ENCODE peak calls at places on chromosomes 13 and 19, in four cellular contexts. One of them, this sample, is unnamed.

GRCh38 chr13:48235100-48235813 is 2.3 kb downstream of the ITM2B start:
- DNase-seq in GM12878: peak
- DNase-seq in K562: no peak
- DNase-seq in HepG2: no peak
- DNase-seq in this sample: peak

GRCh38 chr13:64997438-64997837 is 2232.7 kb downstream of the PCDH9 start:
- DNase-seq in GM12878: no peak
- DNase-seq in K562: no peak
- DNase-seq in HepG2: no peak
- DNase-seq in this sample: no peak

GRCh38 chr13:112804374-112804773 is 114.5 kb downstream of the ATP11A start:
- DNase-seq in GM12878: no peak
- DNase-seq in K562: no peak
- DNase-seq in HepG2: no peak
- DNase-seq in this sample: no peak

GRCh38 chr19:49616945-49617344 is 23.0 kb downstream of the RRAS start:
- DNase-seq in GM12878: no peak
- DNase-seq in K562: no peak
- DNase-seq in HepG2: no peak
- DNase-seq in this sample: no peak

GRCh38 chr19:39197808-39198207 is 1.0 kb downstream of the NCCRP1 start:
- DNase-seq in GM12878: no peak
- DNase-seq in K562: no peak
- DNase-seq in HepG2: no peak
- DNase-seq in this sample: no peak

GRCh38 chr19:7489609-7490044 is 792 bp upstream of the PEX11G start:
- DNase-seq in GM12878: no peak
- DNase-seq in K562: no peak
- DNase-seq in HepG2: no peak
- DNase-seq in this sample: no peak

GRCh38 chr19:41861846-41862245 is 1.8 kb downstream of the RPS19 start:
- DNase-seq in GM12878: no peak
- DNase-seq in K562: no peak
- DNase-seq in HepG2: no peak
- DNase-seq in this sample: no peak

GRCh38 chr13:82298110-82298509 is 1584.2 kb downstream of the SLITRK1 start:
- DNase-seq in GM12878: no peak
- DNase-seq in K562: no peak
- DNase-seq in HepG2: no peak
- DNase-seq in this sample: no peak

GRCh38 chr19:13012690-13013608 is 17.7 kb downstream of the NFIX start:
- DNase-seq in GM12878: no peak
- DNase-seq in K562: peak
- DNase-seq in HepG2: peak
- DNase-seq in this sample: no peak

GRCh38 chr13:73556902-73557301 is 498.1 kb downstream of the KLF5 start:
- DNase-seq in GM12878: no peak
- DNase-seq in K562: no peak
- DNase-seq in HepG2: no peak
- DNase-seq in this sample: no peak

GRCh38 chr19:7505682-7506384 is 10.1 kb upstream of the ZNF358 start:
- DNase-seq in GM12878: no peak
- DNase-seq in K562: peak
- DNase-seq in HepG2: no peak
- DNase-seq in this sample: peak

GRCh38 chr13:114148521-114148855 is 16.1 kb upstream of the RASA3 start:
- DNase-seq in GM12878: peak
- DNase-seq in K562: no peak
- DNase-seq in HepG2: no peak
- DNase-seq in this sample: no peak

GRCh38 chr13:108104736-108105135 is 110.6 kb downstream of the LIG4 start:
- DNase-seq in GM12878: no peak
- DNase-seq in K562: no peak
- DNase-seq in HepG2: no peak
- DNase-seq in this sample: no peak

GRCh38 chr13:24269803-24270202 is 39.6 kb upstream of the C1QTNF9 start:
- DNase-seq in GM12878: no peak
- DNase-seq in K562: no peak
- DNase-seq in HepG2: no peak
- DNase-seq in this sample: no peak

GRCh38 chr13:111328803-111329410 is 8.5 kb downstream of the TEX29 start:
- DNase-seq in GM12878: no peak
- DNase-seq in K562: no peak
- DNase-seq in HepG2: no peak
- DNase-seq in this sample: no peak

GRCh38 chr19:37127999-37128820 is 44.3 kb downstream of the ZNF585A start:
- DNase-seq in GM12878: no peak
- DNase-seq in K562: no peak
- DNase-seq in HepG2: no peak
- DNase-seq in this sample: no peak

GRCh38 chr19:18321729-18322091 is 1.2 kb downstream of the LSM4 start:
- DNase-seq in GM12878: no peak
- DNase-seq in K562: no peak
- DNase-seq in HepG2: no peak
- DNase-seq in this sample: no peak

GRCh38 chr13:91207261-91207660 is 140.2 kb upstream of the MIR17HG start:
- DNase-seq in GM12878: no peak
- DNase-seq in K562: no peak
- DNase-seq in HepG2: no peak
- DNase-seq in this sample: no peak

GRCh38 chr13:114284680-114285079 is 3.3 kb downstream of the UPF3A start:
- DNase-seq in GM12878: no peak
- DNase-seq in K562: no peak
- DNase-seq in HepG2: no peak
- DNase-seq in this sample: no peak

GRCh38 chr13:30333601-30334000 is 26.2 kb upstream of the KATNAL1 start:
- DNase-seq in GM12878: no peak
- DNase-seq in K562: no peak
- DNase-seq in HepG2: no peak
- DNase-seq in this sample: no peak

GRCh38 chr13:30332516-30333165 is 25.3 kb upstream of the KATNAL1 start:
- DNase-seq in GM12878: no peak
- DNase-seq in K562: no peak
- DNase-seq in HepG2: no peak
- DNase-seq in this sample: no peak

GRCh38 chr13:30331331-30331771 is 24.0 kb upstream of the KATNAL1 start:
- DNase-seq in GM12878: no peak
- DNase-seq in K562: no peak
- DNase-seq in HepG2: no peak
- DNase-seq in this sample: no peak

GRCh38 chr13:30337061-30337601 is 29.8 kb upstream of the KATNAL1 start:
- DNase-seq in GM12878: no peak
- DNase-seq in K562: peak
- DNase-seq in HepG2: no peak
- DNase-seq in this sample: no peak

DNA sequence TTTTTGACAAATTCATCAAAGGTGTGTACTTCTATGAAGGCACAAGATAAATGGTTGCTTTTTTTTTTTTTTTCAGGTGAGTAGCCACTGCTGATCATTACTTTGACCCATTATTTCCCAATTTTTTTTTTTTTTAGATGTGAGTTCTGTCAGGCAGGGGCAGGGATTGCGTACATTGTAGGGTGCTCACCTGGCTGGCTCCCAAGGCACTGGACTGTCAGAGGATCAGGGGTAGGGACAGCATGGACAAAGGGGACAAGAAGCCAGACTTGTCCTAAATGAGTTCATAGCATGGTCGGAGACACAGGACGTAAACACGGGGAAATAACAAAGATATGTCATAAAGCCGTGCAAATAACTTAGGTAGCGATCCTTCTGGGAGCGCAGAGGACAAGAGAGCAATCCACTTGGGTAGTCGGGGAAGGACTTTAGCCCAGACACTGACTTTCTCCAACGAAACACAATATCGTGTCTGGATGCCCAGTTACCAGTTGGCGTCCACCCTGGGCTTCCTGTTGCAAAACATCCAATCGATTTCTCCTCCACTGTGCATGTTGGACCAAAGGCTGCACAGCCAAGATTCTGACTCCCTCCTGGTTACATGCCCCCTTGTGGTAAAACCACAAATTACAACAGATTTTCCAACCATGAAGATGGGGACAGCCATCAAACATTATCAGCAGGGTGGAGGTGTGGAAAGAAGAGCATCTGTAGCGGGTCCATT is 27.5 kb upstream of the KATNAL1 start:
- DNase-seq in GM12878: no peak
- DNase-seq in K562: peak
- DNase-seq in HepG2: peak
- DNase-seq in this sample: peak
- TF ChIP-seq TARDBP in GM12878: no peak
- TF ChIP-seq TARDBP in K562: no peak
- TF ChIP-seq TARDBP in HepG2: peak
- TF ChIP-seq TARDBP in this sample: no peak

GRCh38 chr19:1223018-1223855 is 14.6 kb downstream of the CBARP start:
- DNase-seq in GM12878: no peak
- DNase-seq in K562: no peak
- DNase-seq in HepG2: no peak
- DNase-seq in this sample: peak
- TF ChIP-seq FOXK2 in GM12878: no peak
- TF ChIP-seq FOXK2 in K562: no peak
- TF ChIP-seq FOXK2 in HepG2: no peak
- TF ChIP-seq FOXK2 in this sample: no peak

DNA sequence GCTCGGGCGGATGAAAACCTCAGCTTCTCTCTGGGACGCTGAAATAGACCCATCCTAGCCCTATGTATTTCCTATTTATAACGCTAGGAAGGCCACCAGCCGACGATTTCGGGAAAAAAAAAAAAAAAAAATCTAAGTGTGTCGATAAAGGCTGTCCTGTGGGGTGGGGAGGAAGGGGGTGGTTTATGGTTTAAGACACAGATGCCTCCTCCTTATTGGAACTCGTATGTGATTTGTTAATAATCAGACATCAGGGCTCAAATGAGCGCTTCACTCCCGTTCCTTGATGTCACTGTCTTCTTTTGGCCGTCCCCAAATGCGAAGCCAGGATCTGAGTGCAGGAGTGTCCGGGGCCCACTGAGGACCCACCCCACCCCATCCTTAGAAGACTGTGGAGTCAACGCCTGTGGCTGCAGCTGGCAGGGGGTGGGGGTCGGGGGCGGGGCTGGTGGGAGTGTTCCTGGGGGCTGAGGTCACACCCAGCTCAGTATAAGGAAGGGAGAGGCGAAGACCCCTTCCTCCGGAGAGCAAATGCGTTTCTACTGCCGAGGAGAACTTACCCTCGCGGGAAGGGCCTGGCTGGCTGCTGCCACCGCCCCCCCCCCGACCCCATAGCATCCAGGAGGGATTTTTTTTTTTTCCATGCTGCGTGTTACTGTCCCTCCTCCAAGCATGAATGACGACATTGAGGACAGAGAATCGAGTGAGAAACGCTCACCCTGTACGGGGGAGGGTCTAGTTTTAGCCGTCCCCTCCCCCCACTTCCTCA is 971 bp downstream of the ATCAY start:
- DNase-seq in GM12878: no peak
- DNase-seq in K562: peak
- DNase-seq in HepG2: no peak
- DNase-seq in this sample: no peak
- TF ChIP-seq TARDBP in GM12878: no peak
- TF ChIP-seq TARDBP in K562: no peak
- TF ChIP-seq TARDBP in HepG2: no peak
- TF ChIP-seq TARDBP in this sample: no peak

DNA sequence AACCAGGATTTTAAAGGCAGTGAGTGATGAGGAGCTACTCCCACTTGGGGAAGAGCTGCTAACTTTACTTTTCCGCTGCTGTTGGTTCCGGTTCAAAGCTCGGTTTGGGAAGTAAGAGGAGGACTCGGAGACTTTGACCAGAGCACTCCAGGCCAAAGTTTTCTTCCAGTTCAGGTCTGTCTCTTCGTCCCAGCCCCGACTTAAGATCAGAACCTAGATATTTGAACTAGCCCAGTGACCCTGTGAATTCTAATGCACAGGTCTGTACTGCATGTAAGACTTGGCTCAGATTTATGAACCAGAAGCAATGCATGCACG is 2.0 kb downstream of the COL4A2 start:
- DNase-seq in GM12878: no peak
- DNase-seq in K562: no peak
- DNase-seq in HepG2: no peak
- DNase-seq in this sample: no peak
- TF ChIP-seq FOXK2 in GM12878: no peak
- TF ChIP-seq FOXK2 in K562: no peak
- TF ChIP-seq FOXK2 in HepG2: no peak
- TF ChIP-seq FOXK2 in this sample: no peak

This sample was measured in HEK293T.